ENCODE peak calls at places on chromosomes 2 and 18, in ten cellular contexts. One of them, this sample, is unnamed.

GRCh38 chr2:66596229-66596628 is 161.3 kb downstream of the MEIS1 start:
- DNase-seq in activated T-cell treated with anti-CD3 and anti-CD28 coated beads for 24 hours: no peak
- DNase-seq in activated naive CD8-positive, alpha-beta T cell treated with anti-CD3 and anti-CD28 coated beads for 36 hours: no peak
- DNase-seq in activated CD4-positive, alpha-beta T cell treated with anti-CD3 and anti-CD28 coated beads, Interleukin-2, amount 50 U/mL, for 48 hours: no peak
- DNase-seq in cardiac muscle cell: no peak
- DNase-seq in HFFc6: no peak
- DNase-seq in germinal center: no peak
- DNase-seq in effector CD4-positive, alpha-beta T cell: no peak
- DNase-seq in astrocyte: peak; percentile 50
- DNase-seq in activated CD8-positive, alpha-beta T cell treated with anti-CD3 and anti-CD28 coated beads, Interleukin-2, amount 10 ng/mL, durations not matched to agents 7 days and 5 days: no peak
- DNase-seq in this sample: peak; percentile 62

GRCh38 chr2:71291398-71291797 is 40.2 kb upstream of the ZNF638 start:
- DNase-seq in activated T-cell treated with anti-CD3 and anti-CD28 coated beads for 24 hours: no peak
- DNase-seq in activated naive CD8-positive, alpha-beta T cell treated with anti-CD3 and anti-CD28 coated beads for 36 hours: no peak
- DNase-seq in activated CD4-positive, alpha-beta T cell treated with anti-CD3 and anti-CD28 coated beads, Interleukin-2, amount 50 U/mL, for 48 hours: no peak
- DNase-seq in cardiac muscle cell: peak; percentile 12
- DNase-seq in HFFc6: no peak
- DNase-seq in germinal center: no peak
- DNase-seq in effector CD4-positive, alpha-beta T cell: no peak
- DNase-seq in astrocyte: no peak
- DNase-seq in activated CD8-positive, alpha-beta T cell treated with anti-CD3 and anti-CD28 coated beads, Interleukin-2, amount 10 ng/mL, durations not matched to agents 7 days and 5 days: no peak
- DNase-seq in this sample: no peak

GRCh38 chr18:55685638-55686037 is 97.6 kb upstream of the TCF4 start:
- DNase-seq in activated T-cell treated with anti-CD3 and anti-CD28 coated beads for 24 hours: no peak
- DNase-seq in activated naive CD8-positive, alpha-beta T cell treated with anti-CD3 and anti-CD28 coated beads for 36 hours: no peak
- DNase-seq in activated CD4-positive, alpha-beta T cell treated with anti-CD3 and anti-CD28 coated beads, Interleukin-2, amount 50 U/mL, for 48 hours: no peak
- DNase-seq in cardiac muscle cell: no peak
- DNase-seq in HFFc6: no peak
- DNase-seq in germinal center: no peak
- DNase-seq in effector CD4-positive, alpha-beta T cell: no peak
- DNase-seq in astrocyte: no peak
- DNase-seq in activated CD8-positive, alpha-beta T cell treated with anti-CD3 and anti-CD28 coated beads, Interleukin-2, amount 10 ng/mL, durations not matched to agents 7 days and 5 days: no peak
- DNase-seq in this sample: no peak

GRCh38 chr2:174786066-174786725 is 21.9 kb upstream of the CHRNA1 start:
- DNase-seq in activated T-cell treated with anti-CD3 and anti-CD28 coated beads for 24 hours: no peak
- DNase-seq in activated naive CD8-positive, alpha-beta T cell treated with anti-CD3 and anti-CD28 coated beads for 36 hours: no peak
- DNase-seq in activated CD4-positive, alpha-beta T cell treated with anti-CD3 and anti-CD28 coated beads, Interleukin-2, amount 50 U/mL, for 48 hours: no peak
- DNase-seq in cardiac muscle cell: peak; percentile 33
- DNase-seq in HFFc6: no peak
- DNase-seq in germinal center: no peak
- DNase-seq in effector CD4-positive, alpha-beta T cell: no peak
- DNase-seq in astrocyte: peak; percentile 91
- DNase-seq in activated CD8-positive, alpha-beta T cell treated with anti-CD3 and anti-CD28 coated beads, Interleukin-2, amount 10 ng/mL, durations not matched to agents 7 days and 5 days: no peak
- DNase-seq in this sample: no peak

GRCh38 chr18:42474577-42474976 is 519.5 kb downstream of the PIK3C3 start:
- DNase-seq in activated T-cell treated with anti-CD3 and anti-CD28 coated beads for 24 hours: no peak
- DNase-seq in activated naive CD8-positive, alpha-beta T cell treated with anti-CD3 and anti-CD28 coated beads for 36 hours: no peak
- DNase-seq in activated CD4-positive, alpha-beta T cell treated with anti-CD3 and anti-CD28 coated beads, Interleukin-2, amount 50 U/mL, for 48 hours: no peak
- DNase-seq in cardiac muscle cell: no peak
- DNase-seq in HFFc6: no peak
- DNase-seq in germinal center: no peak
- DNase-seq in effector CD4-positive, alpha-beta T cell: no peak
- DNase-seq in astrocyte: no peak
- DNase-seq in activated CD8-positive, alpha-beta T cell treated with anti-CD3 and anti-CD28 coated beads, Interleukin-2, amount 10 ng/mL, durations not matched to agents 7 days and 5 days: no peak
- DNase-seq in this sample: no peak

GRCh38 chr2:27249891-27250651 is 12.8 kb downstream of the SLC30A3 start:
- DNase-seq in activated T-cell treated with anti-CD3 and anti-CD28 coated beads for 24 hours: peak; percentile 24
- DNase-seq in activated naive CD8-positive, alpha-beta T cell treated with anti-CD3 and anti-CD28 coated beads for 36 hours: peak; percentile 73
- DNase-seq in activated CD4-positive, alpha-beta T cell treated with anti-CD3 and anti-CD28 coated beads, Interleukin-2, amount 50 U/mL, for 48 hours: peak; percentile 73
- DNase-seq in cardiac muscle cell: peak; percentile 67
- DNase-seq in HFFc6: peak; percentile 11
- DNase-seq in germinal center: peak; percentile 64
- DNase-seq in effector CD4-positive, alpha-beta T cell: no peak
- DNase-seq in astrocyte: no peak
- DNase-seq in activated CD8-positive, alpha-beta T cell treated with anti-CD3 and anti-CD28 coated beads, Interleukin-2, amount 10 ng/mL, durations not matched to agents 7 days and 5 days: peak; percentile 70
- DNase-seq in this sample: peak; percentile 41

GRCh38 chr2:66563473-66563872 is 128.5 kb downstream of the MEIS1 start:
- DNase-seq in activated T-cell treated with anti-CD3 and anti-CD28 coated beads for 24 hours: no peak
- DNase-seq in activated naive CD8-positive, alpha-beta T cell treated with anti-CD3 and anti-CD28 coated beads for 36 hours: no peak
- DNase-seq in activated CD4-positive, alpha-beta T cell treated with anti-CD3 and anti-CD28 coated beads, Interleukin-2, amount 50 U/mL, for 48 hours: no peak
- DNase-seq in cardiac muscle cell: no peak
- DNase-seq in HFFc6: no peak
- DNase-seq in germinal center: no peak
- DNase-seq in effector CD4-positive, alpha-beta T cell: no peak
- DNase-seq in astrocyte: no peak
- DNase-seq in activated CD8-positive, alpha-beta T cell treated with anti-CD3 and anti-CD28 coated beads, Interleukin-2, amount 10 ng/mL, durations not matched to agents 7 days and 5 days: no peak
- DNase-seq in this sample: no peak

GRCh38 chr18:59950215-59950944 is 50.6 kb downstream of the PMAIP1 start:
- DNase-seq in activated T-cell treated with anti-CD3 and anti-CD28 coated beads for 24 hours: no peak
- DNase-seq in activated naive CD8-positive, alpha-beta T cell treated with anti-CD3 and anti-CD28 coated beads for 36 hours: no peak
- DNase-seq in activated CD4-positive, alpha-beta T cell treated with anti-CD3 and anti-CD28 coated beads, Interleukin-2, amount 50 U/mL, for 48 hours: peak; percentile 28
- DNase-seq in cardiac muscle cell: no peak
- DNase-seq in HFFc6: no peak
- DNase-seq in germinal center: no peak
- DNase-seq in effector CD4-positive, alpha-beta T cell: no peak
- DNase-seq in astrocyte: peak; percentile 53
- DNase-seq in activated CD8-positive, alpha-beta T cell treated with anti-CD3 and anti-CD28 coated beads, Interleukin-2, amount 10 ng/mL, durations not matched to agents 7 days and 5 days: no peak
- DNase-seq in this sample: peak; percentile 49

GRCh38 chr2:112183327-112184025 is 45.3 kb downstream of the FBLN7 start:
- DNase-seq in activated T-cell treated with anti-CD3 and anti-CD28 coated beads for 24 hours: no peak
- DNase-seq in activated naive CD8-positive, alpha-beta T cell treated with anti-CD3 and anti-CD28 coated beads for 36 hours: no peak
- DNase-seq in activated CD4-positive, alpha-beta T cell treated with anti-CD3 and anti-CD28 coated beads, Interleukin-2, amount 50 U/mL, for 48 hours: peak; percentile 49
- DNase-seq in cardiac muscle cell: no peak
- DNase-seq in HFFc6: no peak
- DNase-seq in germinal center: no peak
- DNase-seq in effector CD4-positive, alpha-beta T cell: no peak
- DNase-seq in astrocyte: no peak
- DNase-seq in activated CD8-positive, alpha-beta T cell treated with anti-CD3 and anti-CD28 coated beads, Interleukin-2, amount 10 ng/mL, durations not matched to agents 7 days and 5 days: no peak
- DNase-seq in this sample: peak; percentile 25

GRCh38 chr2:105787376-105788318 is 42.9 kb downstream of the NCK2 start:
- DNase-seq in activated T-cell treated with anti-CD3 and anti-CD28 coated beads for 24 hours: no peak
- DNase-seq in activated naive CD8-positive, alpha-beta T cell treated with anti-CD3 and anti-CD28 coated beads for 36 hours: peak; percentile 51
- DNase-seq in activated CD4-positive, alpha-beta T cell treated with anti-CD3 and anti-CD28 coated beads, Interleukin-2, amount 50 U/mL, for 48 hours: peak; percentile 85
- DNase-seq in cardiac muscle cell: no peak
- DNase-seq in HFFc6: no peak
- DNase-seq in germinal center: no peak
- DNase-seq in effector CD4-positive, alpha-beta T cell: no peak
- DNase-seq in astrocyte: no peak
- DNase-seq in activated CD8-positive, alpha-beta T cell treated with anti-CD3 and anti-CD28 coated beads, Interleukin-2, amount 10 ng/mL, durations not matched to agents 7 days and 5 days: no peak
- DNase-seq in this sample: no peak

GRCh38 chr2:49686291-49686690 is 532.0 kb upstream of the FSHR start:
- DNase-seq in activated T-cell treated with anti-CD3 and anti-CD28 coated beads for 24 hours: no peak
- DNase-seq in activated naive CD8-positive, alpha-beta T cell treated with anti-CD3 and anti-CD28 coated beads for 36 hours: no peak
- DNase-seq in activated CD4-positive, alpha-beta T cell treated with anti-CD3 and anti-CD28 coated beads, Interleukin-2, amount 50 U/mL, for 48 hours: no peak
- DNase-seq in cardiac muscle cell: no peak
- DNase-seq in HFFc6: no peak
- DNase-seq in germinal center: no peak
- DNase-seq in effector CD4-positive, alpha-beta T cell: no peak
- DNase-seq in astrocyte: no peak
- DNase-seq in activated CD8-positive, alpha-beta T cell treated with anti-CD3 and anti-CD28 coated beads, Interleukin-2, amount 10 ng/mL, durations not matched to agents 7 days and 5 days: no peak
- DNase-seq in this sample: no peak

GRCh38 chr2:128469203-128469602 is 150.5 kb upstream of the HS6ST1 start:
- DNase-seq in activated T-cell treated with anti-CD3 and anti-CD28 coated beads for 24 hours: no peak
- DNase-seq in activated naive CD8-positive, alpha-beta T cell treated with anti-CD3 and anti-CD28 coated beads for 36 hours: no peak
- DNase-seq in activated CD4-positive, alpha-beta T cell treated with anti-CD3 and anti-CD28 coated beads, Interleukin-2, amount 50 U/mL, for 48 hours: peak; percentile 10
- DNase-seq in cardiac muscle cell: no peak
- DNase-seq in HFFc6: no peak
- DNase-seq in germinal center: no peak
- DNase-seq in effector CD4-positive, alpha-beta T cell: no peak
- DNase-seq in astrocyte: no peak
- DNase-seq in activated CD8-positive, alpha-beta T cell treated with anti-CD3 and anti-CD28 coated beads, Interleukin-2, amount 10 ng/mL, durations not matched to agents 7 days and 5 days: no peak
- DNase-seq in this sample: no peak

GRCh38 chr2:101515512-101515911 is 40.6 kb upstream of the RFX8 start:
- DNase-seq in activated T-cell treated with anti-CD3 and anti-CD28 coated beads for 24 hours: no peak
- DNase-seq in activated naive CD8-positive, alpha-beta T cell treated with anti-CD3 and anti-CD28 coated beads for 36 hours: no peak
- DNase-seq in activated CD4-positive, alpha-beta T cell treated with anti-CD3 and anti-CD28 coated beads, Interleukin-2, amount 50 U/mL, for 48 hours: no peak
- DNase-seq in cardiac muscle cell: peak; percentile 64
- DNase-seq in HFFc6: no peak
- DNase-seq in germinal center: no peak
- DNase-seq in effector CD4-positive, alpha-beta T cell: no peak
- DNase-seq in astrocyte: peak; percentile 83
- DNase-seq in activated CD8-positive, alpha-beta T cell treated with anti-CD3 and anti-CD28 coated beads, Interleukin-2, amount 10 ng/mL, durations not matched to agents 7 days and 5 days: no peak
- DNase-seq in this sample: peak; percentile 75

GRCh38 chr2:50391553-50391952 is 640.4 kb downstream of the NRXN1 start:
- DNase-seq in activated T-cell treated with anti-CD3 and anti-CD28 coated beads for 24 hours: no peak
- DNase-seq in activated naive CD8-positive, alpha-beta T cell treated with anti-CD3 and anti-CD28 coated beads for 36 hours: no peak
- DNase-seq in activated CD4-positive, alpha-beta T cell treated with anti-CD3 and anti-CD28 coated beads, Interleukin-2, amount 50 U/mL, for 48 hours: no peak
- DNase-seq in cardiac muscle cell: no peak
- DNase-seq in HFFc6: no peak
- DNase-seq in germinal center: no peak
- DNase-seq in effector CD4-positive, alpha-beta T cell: no peak
- DNase-seq in astrocyte: no peak
- DNase-seq in activated CD8-positive, alpha-beta T cell treated with anti-CD3 and anti-CD28 coated beads, Interleukin-2, amount 10 ng/mL, durations not matched to agents 7 days and 5 days: no peak
- DNase-seq in this sample: no peak

GRCh38 chr2:99957724-99958123 is 184.7 kb downstream of the AFF3 start:
- DNase-seq in activated T-cell treated with anti-CD3 and anti-CD28 coated beads for 24 hours: no peak
- DNase-seq in activated naive CD8-positive, alpha-beta T cell treated with anti-CD3 and anti-CD28 coated beads for 36 hours: no peak
- DNase-seq in activated CD4-positive, alpha-beta T cell treated with anti-CD3 and anti-CD28 coated beads, Interleukin-2, amount 50 U/mL, for 48 hours: no peak
- DNase-seq in cardiac muscle cell: no peak
- DNase-seq in HFFc6: peak; percentile 3
- DNase-seq in germinal center: no peak
- DNase-seq in effector CD4-positive, alpha-beta T cell: no peak
- DNase-seq in astrocyte: peak; percentile 32
- DNase-seq in activated CD8-positive, alpha-beta T cell treated with anti-CD3 and anti-CD28 coated beads, Interleukin-2, amount 10 ng/mL, durations not matched to agents 7 days and 5 days: no peak
- DNase-seq in this sample: no peak

GRCh38 chr2:133053541-133053940 is 383.5 kb upstream of the LYPD1 start:
- DNase-seq in activated T-cell treated with anti-CD3 and anti-CD28 coated beads for 24 hours: no peak
- DNase-seq in activated naive CD8-positive, alpha-beta T cell treated with anti-CD3 and anti-CD28 coated beads for 36 hours: no peak
- DNase-seq in activated CD4-positive, alpha-beta T cell treated with anti-CD3 and anti-CD28 coated beads, Interleukin-2, amount 50 U/mL, for 48 hours: no peak
- DNase-seq in cardiac muscle cell: no peak
- DNase-seq in HFFc6: no peak
- DNase-seq in germinal center: no peak
- DNase-seq in effector CD4-positive, alpha-beta T cell: no peak
- DNase-seq in astrocyte: peak; percentile 23
- DNase-seq in activated CD8-positive, alpha-beta T cell treated with anti-CD3 and anti-CD28 coated beads, Interleukin-2, amount 10 ng/mL, durations not matched to agents 7 days and 5 days: no peak
- DNase-seq in this sample: peak; percentile 9

GRCh38 chr2:133171396-133172004 is 396.8 kb downstream of the NCKAP5 start:
- DNase-seq in activated T-cell treated with anti-CD3 and anti-CD28 coated beads for 24 hours: no peak
- DNase-seq in activated naive CD8-positive, alpha-beta T cell treated with anti-CD3 and anti-CD28 coated beads for 36 hours: no peak
- DNase-seq in activated CD4-positive, alpha-beta T cell treated with anti-CD3 and anti-CD28 coated beads, Interleukin-2, amount 50 U/mL, for 48 hours: no peak
- DNase-seq in cardiac muscle cell: peak; percentile 76
- DNase-seq in HFFc6: peak; percentile 62
- DNase-seq in germinal center: peak; percentile 3
- DNase-seq in effector CD4-positive, alpha-beta T cell: no peak
- DNase-seq in astrocyte: peak; percentile 42
- DNase-seq in activated CD8-positive, alpha-beta T cell treated with anti-CD3 and anti-CD28 coated beads, Interleukin-2, amount 10 ng/mL, durations not matched to agents 7 days and 5 days: no peak
- DNase-seq in this sample: peak; percentile 66

This sample was measured in iris pigment epithelial cell.